ENCODE peak calls at places on chromosome 12, in five cellular contexts. D is psoas muscle, Q is heart right ventricle, K is SJSA1, E is tibial artery. U is an unnamed sample.
A peak's percentile ranks its signal among the peaks of the same experiment; 100 is the strongest.

GRCh38 chr12:121523741-121524140 is 57.1 kb downstream of the KDM2B start:
- DNase-seq in D (no peak), Q (no peak), K (no peak), E (no peak), U (no peak)

GRCh38 chr12:47079365-47079893 is at the start of gene PCED1B:
- DNase-seq in D (peak; percentile 70), Q (peak; percentile 80), K (peak; percentile 79), E (peak; percentile 89), U (peak; percentile 67)

GRCh38 chr12:65816086-65816485 is 8.2 kb upstream of the HMGA2 start:
- DNase-seq in D (no peak), Q (no peak), K (peak; percentile 49), E (no peak), U (no peak)

GRCh38 chr12:9388379-9388778 is 180.2 kb upstream of the PZP start:
- DNase-seq in D (no peak), Q (no peak), K (no peak), E (no peak), U (no peak)

GRCh38 chr12:104507672-104508071 is 50.9 kb downstream of the CHST11 start:
- DNase-seq in D (no peak), Q (no peak), K (no peak), E (no peak), U (no peak)

GRCh38 chr12:14773685-14774073 is 29.6 kb downstream of the WBP11 start:
- DNase-seq in D (peak; percentile 23), Q (no peak), K (no peak), E (peak; percentile 70), U (no peak)

GRCh38 chr12:42560977-42561376 is 28.6 kb downstream of the PRICKLE1 start:
- DNase-seq in D (no peak), Q (no peak), K (no peak), E (no peak), U (no peak)

GRCh38 chr12:88993655-88994054 is 358.6 kb downstream of the DUSP6 start:
- DNase-seq in D (no peak), Q (no peak), K (no peak), E (no peak), U (peak; percentile 24)

GRCh38 chr12:52082988-52083637 is 3.6 kb downstream of the SMIM41 start:
- DNase-seq in D (peak; percentile 69), Q (peak; percentile 72), K (peak; percentile 63), E (no peak), U (peak; percentile 20)

GRCh38 chr12:11719678-11720099 is 70.2 kb downstream of the ETV6 start:
- DNase-seq in D (peak; percentile 50), Q (peak; percentile 31), K (peak; percentile 97), E (peak; percentile 77), U (peak; percentile 98)

GRCh38 chr12:98543701-98544100 is 28.3 kb downstream of the TMPO start:
- DNase-seq in D (no peak), Q (no peak), K (no peak), E (no peak), U (no peak)

GRCh38 chr12:47825239-47825639 is 5.5 kb upstream of the HDAC7 start:
- DNase-seq in D (peak; percentile 75), Q (peak; percentile 53), K (no peak), E (peak; percentile 84), U (no peak)

GRCh38 chr12:4615667-4616066 is 33.2 kb downstream of the AKAP3 start:
- DNase-seq in D (no peak), Q (no peak), K (no peak), E (no peak), U (no peak)

GRCh38 chr12:17949558-17950141 is 140.3 kb downstream of the RERGL start:
- DNase-seq in D (no peak), Q (no peak), K (no peak), E (no peak), U (no peak)

GRCh38 chr12:82919365-82920054 is 232.8 kb downstream of the TMTC2 start:
- DNase-seq in D (no peak), Q (no peak), K (no peak), E (no peak), U (no peak)

GRCh38 chr12:2813573-2814185 is 1.2 kb downstream of the ITFG2 start:
- DNase-seq in D (no peak), Q (no peak), K (peak; percentile 71), E (no peak), U (peak; percentile 69)

GRCh38 chr12:61860439-61860838 is 399.8 kb upstream of the USP15 start:
- DNase-seq in D (no peak), Q (no peak), K (no peak), E (no peak), U (peak; percentile 20)

GRCh38 chr12:93468008-93468371 is 676 bp downstream of the MRPL42 start:
- DNase-seq in D (no peak), Q (no peak), K (no peak), E (no peak), U (no peak)

GRCh38 chr12:27864521-27864920 is 84.5 kb upstream of the MANSC4 start:
- DNase-seq in D (no peak), Q (no peak), K (no peak), E (no peak), U (no peak)

GRCh38 chr12:26787125-26787495 is 45.9 kb downstream of the ITPR2 start:
- DNase-seq in D (no peak), Q (no peak), K (no peak), E (no peak), U (peak; percentile 71)

GRCh38 chr12:1532367-1532752 is 62.0 kb downstream of the FBXL14 start:
- DNase-seq in D (no peak), Q (no peak), K (no peak), E (no peak), U (no peak)

GRCh38 chr12:1531654-1532366 is 62.6 kb downstream of the FBXL14 start:
- DNase-seq in D (no peak), Q (no peak), K (no peak), E (peak; percentile 63), U (no peak)

GRCh38 chr12:1529862-1530591 is 64.4 kb downstream of the FBXL14 start:
- DNase-seq in D (peak; percentile 22), Q (peak; percentile 50), K (no peak), E (peak; percentile 63), U (no peak)

GRCh38 chr12:1530592-1531159 is 63.7 kb downstream of the FBXL14 start:
- DNase-seq in D (no peak), Q (no peak), K (no peak), E (peak; percentile 35), U (no peak)

GRCh38 chr12:1531160-1531653 is 63.2 kb downstream of the FBXL14 start:
- DNase-seq in D (no peak), Q (no peak), K (no peak), E (peak; percentile 62), U (no peak)
- H3K27me3 ChIP-seq in D (peaks cover 69% of the 10 kb centered on the region), Q (peaks cover 14% of the 10 kb centered on the region), K (peaks cover 35% of the 10 kb centered on the region), E (no peaks in the 10 kb centered on the region), U (no peaks in the 10 kb centered on the region)

DNA sequence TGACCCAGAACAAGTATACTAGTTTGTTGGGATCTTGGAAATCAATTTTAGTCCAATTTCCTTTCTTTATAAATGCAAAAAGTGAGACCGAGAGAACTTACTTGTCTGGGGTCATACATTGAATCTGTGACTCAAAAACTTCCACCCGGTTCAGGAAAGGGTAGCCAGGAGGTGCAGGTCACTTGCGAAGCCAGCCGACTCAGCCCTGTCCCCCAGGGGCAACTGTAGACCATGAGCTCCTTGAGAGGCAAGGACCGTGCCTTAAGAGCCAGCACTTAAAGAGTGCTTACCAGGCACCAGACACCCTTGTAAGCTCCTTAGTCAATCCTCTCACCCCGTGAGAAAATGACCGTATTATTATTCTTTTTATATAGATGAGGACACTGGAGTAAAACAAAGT is 505 bp upstream of the BCDIN3D start:
- DNase-seq in D (no peak), Q (no peak), K (no peak), E (peak; percentile 40), U (no peak)
- H3K4me3 ChIP-seq in D (peak overlapping the region; percentile 84), Q (peak overlapping the region; percentile 60), K (peak overlapping the region; percentile 64), E (peak overlapping the region; percentile 65), U (peak overlapping the region; percentile 84)

DNA sequence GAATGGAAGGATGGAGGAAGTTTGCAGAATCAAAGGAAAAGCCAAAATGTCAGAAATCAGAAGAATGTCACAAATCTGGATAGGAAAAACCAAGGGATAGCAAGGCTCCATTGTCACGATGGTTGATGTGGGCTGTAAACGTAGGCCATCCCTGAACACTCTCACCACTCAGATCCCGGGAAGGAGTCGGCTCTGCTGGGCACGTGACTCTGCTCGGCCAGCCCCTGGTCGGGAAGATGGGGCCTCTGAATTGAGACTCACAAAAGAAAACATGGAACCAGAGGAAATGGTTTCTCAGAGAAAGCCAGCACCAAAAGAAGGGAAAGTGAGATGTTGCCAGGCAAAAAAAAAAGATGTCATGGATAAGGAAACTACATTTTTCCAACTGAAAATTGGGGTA is 26.2 kb downstream of the TCP11L2 start:
- DNase-seq in D (no peak), Q (no peak), K (no peak), E (no peak), U (no peak)
- H3K36me3 ChIP-seq in D (peaks cover 70% of the 10 kb centered on the region), Q (peaks cover 89% of the 10 kb centered on the region), K (no peaks in the 10 kb centered on the region), E (peaks cover 30% of the 10 kb centered on the region), U (no peaks in the 10 kb centered on the region)

DNA sequence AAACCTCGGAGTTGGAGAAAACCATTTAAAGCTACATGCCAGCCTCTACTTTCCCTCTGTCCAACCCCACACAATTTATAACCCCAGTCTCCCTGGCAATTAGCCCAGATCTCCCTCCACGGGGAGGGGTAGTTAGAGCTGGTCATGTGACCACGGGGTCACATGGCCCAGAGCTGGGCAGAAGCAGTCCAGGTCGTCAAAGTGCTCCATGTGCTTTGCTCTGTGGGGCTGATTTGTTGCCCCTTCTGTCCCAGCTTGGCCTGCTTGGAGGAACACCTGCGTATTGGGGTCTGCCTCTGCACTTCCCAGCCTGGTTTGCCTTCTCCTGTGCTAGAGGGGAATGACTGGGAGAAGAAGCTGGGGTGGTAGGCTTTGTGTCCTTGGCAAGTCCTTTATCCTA is 219.1 kb downstream of the RBM19 start:
- DNase-seq in D (no peak), Q (no peak), K (no peak), E (no peak), U (no peak)
- H3K27me3 ChIP-seq in D (peaks cover 18% of the 10 kb centered on the region), Q (peaks cover 21% of the 10 kb centered on the region), K (peaks cover 34% of the 10 kb centered on the region), E (no peaks in the 10 kb centered on the region), U (peaks cover 3% of the 10 kb centered on the region)

GRCh38 chr12:53443955-53444354 is 2.4 kb downstream of the PRR13 start:
- DNase-seq in D (no peak), Q (no peak), K (no peak), E (no peak), U (no peak)
- H3K4me3 ChIP-seq in D (no peak overlapping the region), Q (no peak overlapping the region), K (no peak overlapping the region), E (no peak overlapping the region), U (no peak overlapping the region)

DNA sequence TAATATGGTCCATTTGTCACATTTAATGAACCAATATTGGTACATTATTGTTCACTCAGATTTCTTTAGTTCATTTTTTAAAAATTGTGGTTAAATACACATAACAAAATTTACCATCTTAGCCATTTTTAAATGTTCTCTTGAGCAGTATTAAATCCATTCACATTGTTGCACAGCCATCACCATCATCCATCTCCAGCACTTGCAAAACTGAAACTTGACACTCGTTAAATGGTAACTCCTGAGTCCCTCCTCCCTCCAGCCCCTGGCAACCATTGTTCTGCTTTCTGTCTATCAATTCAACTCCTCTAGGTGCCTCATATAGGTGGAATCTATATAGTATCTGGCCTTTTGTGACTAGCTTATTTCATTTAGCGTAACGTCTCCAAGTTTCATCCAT is 86.4 kb downstream of the ACACB start:
- DNase-seq in D (no peak), Q (no peak), K (no peak), E (no peak), U (no peak)
- H3K36me3 ChIP-seq in D (peaks cover 98% of the 10 kb centered on the region), Q (peaks cover 100% of the 10 kb centered on the region), K (no peaks in the 10 kb centered on the region), E (peaks cover 52% of the 10 kb centered on the region), U (no peaks in the 10 kb centered on the region)

U was measured in brain microvascular endothelial cell.